ENCODE peak calls at places on chromosome 20, in ten cellular contexts. D, V, E, A, Q, F, B, W, T and P are unnamed samples.

GRCh38 chr20:40757087-40757486 is 68.1 kb upstream of the MAFB start:
- DNase-seq in F (no peak), T (no peak), Q (no peak), W (no peak), D (no peak), E (no peak), B (peak; percentile 24), V (no peak), A (no peak), P (no peak)

GRCh38 chr20:46897471-46897870 is 2.8 kb downstream of the EYA2 start:
- DNase-seq in W (no peak), F (no peak), D (no peak), A (no peak), E (no peak), Q (no peak), V (no peak), T (no peak), B (no peak), P (no peak)

GRCh38 chr20:25491446-25492038 is 84.1 kb downstream of the GINS1 start:
- DNase-seq in F (no peak), E (no peak), T (no peak), B (no peak), Q (no peak), W (no peak), A (no peak), V (no peak), D (no peak), P (no peak)

GRCh38 chr20:47785321-47785899 is at the start of gene SULF2:
- DNase-seq in A (no peak), E (peak; percentile 65), Q (no peak), F (no peak), W (no peak), V (peak; percentile 55), D (no peak), B (no peak), T (no peak), P (no peak)

GRCh38 chr20:49034070-49034732 is 11.9 kb upstream of the CSE1L start:
- DNase-seq in F (no peak), Q (no peak), W (no peak), B (no peak), A (no peak), E (no peak), T (no peak), V (no peak), D (no peak), P (no peak)

GRCh38 chr20:63500902-63501817 is 2.3 kb upstream of the EEF1A2 start:
- DNase-seq in E (no peak), A (no peak), Q (no peak), D (peak; percentile 52), V (no peak), W (peak; percentile 84), T (no peak), F (no peak), B (no peak), P (no peak)

GRCh38 chr20:47320990-47321805 is 35.3 kb downstream of the ZMYND8 start:
- DNase-seq in W (peak; percentile 91), A (no peak), V (no peak), D (no peak), F (no peak), E (no peak), B (no peak), Q (peak; percentile 61), T (no peak), P (no peak)

GRCh38 chr20:32231847-32232246 is 24.2 kb downstream of the POFUT1 start:
- DNase-seq in B (peak; percentile 71), T (peak; percentile 36), A (no peak), E (no peak), Q (no peak), V (no peak), F (no peak), W (no peak), D (no peak), P (peak; percentile 46)

GRCh38 chr20:43767686-43768474 is 41.1 kb upstream of the GTSF1L start:
- DNase-seq in A (no peak), T (no peak), W (no peak), B (no peak), F (no peak), E (no peak), Q (no peak), D (no peak), V (no peak), P (no peak)

GRCh38 chr20:34798871-34799270 is 26.6 kb downstream of the NCOA6 start:
- DNase-seq in W (no peak), T (no peak), B (peak; percentile 10), V (no peak), Q (no peak), A (no peak), E (no peak), D (no peak), F (no peak), P (no peak)

GRCh38 chr20:58432190-58432954 is 43.3 kb downstream of the VAPB start:
- DNase-seq in Q (no peak), F (no peak), T (no peak), V (no peak), D (no peak), W (no peak), B (peak; percentile 83), A (no peak), E (no peak), P (no peak)

GRCh38 chr20:35144694-35145093 is 2.4 kb downstream of the EDEM2 start:
- DNase-seq in B (no peak), D (peak; percentile 45), W (no peak), A (no peak), Q (no peak), V (no peak), F (no peak), T (no peak), E (no peak), P (no peak)

GRCh38 chr20:25081065-25081729 is 744 bp downstream of the VSX1 start:
- DNase-seq in F (no peak), E (peak; percentile 89), W (no peak), D (no peak), A (no peak), V (peak; percentile 87), Q (no peak), T (no peak), B (no peak), P (peak; percentile 53)

GRCh38 chr20:12644481-12644880 is 364.3 kb upstream of the SPTLC3 start:
- DNase-seq in B (no peak), F (no peak), Q (no peak), T (no peak), A (no peak), E (no peak), D (no peak), W (no peak), V (no peak), P (no peak)

GRCh38 chr20:881051-881820 is 34.9 kb downstream of the ANGPT4 start:
- DNase-seq in W (no peak), E (no peak), A (no peak), Q (no peak), V (no peak), D (no peak), B (peak; percentile 29), F (no peak), T (no peak), P (peak; percentile 45)

GRCh38 chr20:34069341-34070078 is 42.5 kb downstream of the EIF2S2 start:
- DNase-seq in T (no peak), W (peak; percentile 76), E (peak; percentile 74), F (no peak), V (peak; percentile 79), B (peak; percentile 90), Q (peak; percentile 67), A (no peak), D (peak; percentile 74), P (peak; percentile 49)

GRCh38 chr20:571754-572331 is 28.3 kb upstream of the CSNK2A1 start:
- DNase-seq in F (no peak), A (no peak), B (no peak), W (no peak), E (peak; percentile 70), Q (no peak), V (peak; percentile 60), T (no peak), D (no peak), P (no peak)

GRCh38 chr20:48180637-48181036 is 395.4 kb upstream of the SULF2 start:
- DNase-seq in V (no peak), W (no peak), T (no peak), E (no peak), A (no peak), F (no peak), D (no peak), B (peak; percentile 80), Q (no peak), P (no peak)

GRCh38 chr20:50004175-50004574 is 21.4 kb downstream of the SNAI1 start:
- DNase-seq in T (no peak), F (no peak), D (no peak), W (no peak), B (no peak), E (no peak), V (no peak), A (no peak), Q (no peak), P (no peak)

GRCh38 chr20:49583669-49584417 is 15.9 kb upstream of the PTGIS start:
- DNase-seq in Q (peak; percentile 69), F (no peak), T (no peak), E (no peak), V (no peak), B (peak; percentile 92), D (no peak), A (peak; percentile 85), W (no peak), P (no peak)

GRCh38 chr20:51910202-51911050 is 108.1 kb upstream of the SALL4 start:
- DNase-seq in V (no peak), D (no peak), T (no peak), B (peak; percentile 42), Q (no peak), W (no peak), E (peak; percentile 49), A (peak; percentile 70), F (no peak), P (no peak)

GRCh38 chr20:44389871-44390270 is 34.4 kb downstream of the HNF4A start:
- DNase-seq in Q (no peak), B (no peak), T (no peak), D (no peak), E (no peak), W (no peak), V (no peak), F (no peak), A (no peak), P (no peak)

GRCh38 chr20:25369971-25370370 is 20.7 kb downstream of the ABHD12 start:
- DNase-seq in E (no peak), T (no peak), B (no peak), Q (no peak), A (no peak), W (no peak), D (no peak), F (no peak), V (no peak), P (no peak)

GRCh38 chr20:7971536-7972285 is 31.5 kb upstream of the HAO1 start:
- DNase-seq in A (no peak), E (no peak), F (no peak), Q (no peak), T (no peak), B (no peak), D (no peak), V (no peak), W (no peak), P (no peak)

GRCh38 chr20:50646483-50646996 is 44.8 kb downstream of the RIPOR3 start:
- DNase-seq in D (no peak), W (no peak), V (no peak), F (no peak), E (no peak), Q (no peak), T (no peak), A (peak; percentile 65), B (peak; percentile 88), P (no peak)

GRCh38 chr20:33180169-33180568 is 12.2 kb downstream of the BPIFA2 start:
- DNase-seq in W (no peak), V (no peak), D (no peak), B (no peak), F (no peak), A (no peak), Q (no peak), T (no peak), E (no peak), P (no peak)

GRCh38 chr20:9160760-9161159 is 91.9 kb downstream of the PLCB4 start:
- DNase-seq in Q (no peak), V (no peak), E (no peak), D (no peak), T (no peak), A (no peak), B (no peak), F (no peak), W (no peak), P (no peak)

GRCh38 chr20:35663516-35663812 is 1.2 kb downstream of the CPNE1 start:
- DNase-seq in V (no peak), T (no peak), F (no peak), W (no peak), D (no peak), E (no peak), A (no peak), Q (no peak), B (no peak), P (no peak)